ENCODE peak calls at places on chromosomes 4 and X, in six cellular contexts. D is BJ; J is CD4-positive, alpha-beta T cell; R is GM10248; A is AG10803; C is Panc1. B is an unnamed sample.
A peak's percentile ranks its signal among the peaks of the same experiment; 100 is the strongest.

GRCh38 chrX:29872831-29873230 is 342.5 kb upstream of the MAGEB2 start:
- DNase-seq in R (no peak), A (no peak), J (no peak), C (no peak), D (no peak), B (no peak)

GRCh38 chr4:64766565-64766964 is 357.3 kb upstream of the TECRL start:
- DNase-seq in R (no peak), J (no peak), C (no peak), D (no peak), A (no peak), B (no peak)

GRCh38 chr4:71429106-71429505 is 90.3 kb downstream of the SLC4A4 start:
- DNase-seq in C (no peak), A (no peak), R (no peak), J (no peak), D (no peak), B (no peak)

GRCh38 chr4:93659629-93660028 is 168.9 kb upstream of the ATOH1 start:
- DNase-seq in C (no peak), D (no peak), J (no peak), R (no peak), A (no peak), B (no peak)

GRCh38 chrX:122582280-122582679 is 601.8 kb upstream of the GRIA3 start:
- DNase-seq in J (no peak), D (no peak), C (no peak), R (no peak), A (peak; percentile 47), B (no peak)

GRCh38 chr4:125321709-125322362 is 7.1 kb downstream of the FAT4 start:
- DNase-seq in D (peak; percentile 41), A (peak; percentile 67), C (no peak), R (no peak), J (no peak), B (no peak)

GRCh38 chr4:152389359-152389758 is 146.5 kb downstream of the FBXW7 start:
- DNase-seq in A (no peak), R (no peak), D (no peak), J (no peak), C (no peak), B (no peak)

GRCh38 chrX:125203379-125203736 is 116.3 kb upstream of the TEX13C start:
- DNase-seq in A (no peak), D (no peak), C (no peak), J (no peak), R (peak; percentile 2), B (no peak)

GRCh38 chrX:153662266-153662665 is 11.3 kb downstream of the PNCK start:
- DNase-seq in J (peak; percentile 55), C (no peak), D (no peak), A (no peak), R (peak; percentile 17), B (no peak)

GRCh38 chr4:111494971-111495370 is 650.3 kb upstream of the FAM241A start:
- DNase-seq in R (no peak), D (no peak), C (no peak), A (peak; percentile 45), J (no peak), B (no peak)

GRCh38 chrX:110212299-110212698 is 105.6 kb downstream of the AMMECR1 start:
- DNase-seq in A (no peak), D (no peak), J (no peak), R (no peak), C (no peak), B (no peak)

GRCh38 chr4:183140911-183141320 is 41.9 kb downstream of the WWC2 start:
- DNase-seq in J (no peak), D (peak; percentile 62), A (peak; percentile 97), C (no peak), R (no peak), B (no peak)

GRCh38 chr4:18882468-18882867 is 860.9 kb upstream of the LCORL start:
- DNase-seq in C (no peak), A (peak; percentile 50), J (no peak), D (peak; percentile 63), R (no peak), B (no peak)

GRCh38 chr4:70714488-70714887 is 7.3 kb upstream of the RUFY3 start:
- DNase-seq in A (no peak), C (no peak), D (no peak), J (no peak), R (no peak), B (peak; percentile 29)

GRCh38 chr4:67746797-67747495 is 7.2 kb downstream of the GNRHR start:
- DNase-seq in D (no peak), C (peak; percentile 1), J (no peak), A (peak; percentile 49), R (peak; percentile 20), B (peak; percentile 23)

GRCh38 chr4:89700766-89701165 is 136.2 kb downstream of the SNCA start:
- DNase-seq in J (no peak), C (no peak), A (no peak), D (no peak), R (no peak), B (no peak)

GRCh38 chr4:34181311-34181808 is 2063.0 kb downstream of the ARAP2 start:
- DNase-seq in R (no peak), D (peak; percentile 84), A (peak; percentile 90), J (no peak), C (no peak), B (no peak)

GRCh38 chr4:145452447-145453162 is 29.0 kb upstream of the SMAD1 start:
- DNase-seq in D (no peak), C (no peak), J (no peak), R (no peak), A (no peak), B (no peak)

GRCh38 chr4:102623622-102624021 is 122.5 kb downstream of the NFKB1 start:
- DNase-seq in J (no peak), D (no peak), C (no peak), R (no peak), A (peak; percentile 43), B (no peak)

GRCh38 chrX:72609313-72609712 is 36.7 kb upstream of the HDAC8 start:
- DNase-seq in D (no peak), J (no peak), A (no peak), R (no peak), C (no peak), B (no peak)
- TF ChIP-seq CTCF in D (peak; percentile 7), J (no peak), A (no peak), R (no peak), C (peak; percentile 33), B (peak; percentile 10)

DNA sequence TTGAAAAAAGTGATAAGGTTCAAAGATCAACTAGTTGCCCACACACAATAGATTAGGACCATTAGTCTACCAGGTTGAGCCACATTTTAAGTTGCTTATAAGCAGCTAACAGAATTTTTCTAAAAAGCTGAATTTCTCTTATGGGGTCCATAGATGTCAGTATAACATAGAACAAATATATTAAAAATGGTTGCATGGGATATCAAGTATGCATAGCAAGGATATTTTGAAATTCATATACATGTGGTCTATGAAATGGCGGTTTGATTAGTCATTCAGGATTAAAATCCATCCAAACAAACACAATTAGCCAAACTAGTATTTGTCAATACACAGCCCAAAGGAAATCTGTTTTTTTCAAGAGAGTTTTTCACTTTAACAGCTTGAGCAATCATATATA is 33.5 kb upstream of the AMOT start:
- DNase-seq in D (no peak), J (no peak), A (peak; percentile 43), C (no peak), R (no peak), B (no peak)
- TF ChIP-seq CTCF in D (no peak), J (no peak), A (peak; percentile 27), C (peak; percentile 12), R (no peak), B (peak; percentile 16)

GRCh38 chr4:3776166-3777032 is 10.2 kb downstream of the ADRA2C start:
- DNase-seq in J (no peak), A (no peak), R (no peak), D (no peak), C (no peak), B (no peak)

GRCh38 chr4:3775576-3775975 is 9.4 kb downstream of the ADRA2C start:
- DNase-seq in D (no peak), C (no peak), A (no peak), J (no peak), R (no peak), B (no peak)

GRCh38 chr4:3774253-3774883 is 8.2 kb downstream of the ADRA2C start:
- DNase-seq in R (no peak), D (no peak), A (no peak), C (no peak), J (no peak), B (no peak)

GRCh38 chr4:3773552-3774001 is 7.4 kb downstream of the ADRA2C start:
- DNase-seq in J (no peak), A (no peak), C (no peak), D (no peak), R (no peak), B (no peak)

DNA sequence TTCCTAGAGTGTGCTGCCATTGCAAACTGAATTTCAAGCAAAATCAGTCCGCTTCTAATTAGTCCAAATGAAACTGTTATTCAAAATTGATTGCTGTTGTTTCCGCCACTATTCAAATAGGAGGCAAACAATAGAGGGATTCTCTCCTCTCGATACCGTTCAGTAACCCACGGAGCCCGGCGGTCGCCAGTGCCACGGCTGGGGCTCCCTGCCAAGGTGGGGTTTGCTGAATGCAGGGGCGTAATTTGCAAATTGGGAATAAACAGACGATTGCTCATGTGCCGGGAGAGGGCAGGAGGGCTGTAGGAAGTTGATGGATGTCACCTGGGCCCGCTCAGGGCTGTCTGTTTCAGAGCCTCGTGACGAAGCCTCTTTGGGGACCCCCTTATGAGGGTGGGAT is 8.8 kb downstream of the ADRA2C start:
- DNase-seq in D (no peak), J (no peak), R (no peak), A (no peak), C (no peak), B (no peak)
- TF ChIP-seq CTCF in D (no peak), J (no peak), R (no peak), A (no peak), C (no peak), B (no peak)

GRCh38 chrX:21708116-21708515 is 49.8 kb downstream of the SMPX start:
- DNase-seq in D (no peak), A (no peak), J (no peak), C (no peak), R (no peak), B (no peak)
- TF ChIP-seq CTCF in D (no peak), A (peak; percentile 29), J (no peak), C (no peak), R (no peak), B (peak; percentile 27)

GRCh38 chr4:858831-859451 is 33.0 kb upstream of the CPLX1 start:
- DNase-seq in C (no peak), R (no peak), D (no peak), A (no peak), J (no peak), B (no peak)
- TF ChIP-seq CTCF in C (no peak), R (no peak), D (no peak), A (no peak), J (no peak), B (no peak)